ENCODE peak calls at places on chromosomes 3 and 15, in seven cellular contexts. One of them, this sample, is unnamed.

GRCh38 chr15:90860942-90861675 is 7.3 kb upstream of the FURIN start:
- DNase-seq in SK-N-SH: no peak
- DNase-seq in HepG2: peak; percentile 94
- DNase-seq in GM12878: no peak
- DNase-seq in HCT116: no peak
- DNase-seq in K562: no peak
- DNase-seq in H1: no peak
- DNase-seq in this sample: peak; percentile 46

GRCh38 chr15:38069001-38069400 is 134.6 kb downstream of the TMCO5A start:
- DNase-seq in H1: no peak
- DNase-seq in HepG2: no peak
- DNase-seq in GM12878: peak; percentile 74
- DNase-seq in K562: no peak
- DNase-seq in HCT116: no peak
- DNase-seq in SK-N-SH: peak; percentile 63
- DNase-seq in this sample: no peak

GRCh38 chr3:39457361-39457760 is 10.1 kb upstream of the MOBP start:
- DNase-seq in GM12878: no peak
- DNase-seq in HepG2: no peak
- DNase-seq in H1: no peak
- DNase-seq in SK-N-SH: no peak
- DNase-seq in K562: no peak
- DNase-seq in HCT116: no peak
- DNase-seq in this sample: no peak

GRCh38 chr15:62782100-62782791 is 260.3 kb upstream of the TPM1 start:
- DNase-seq in GM12878: no peak
- DNase-seq in HCT116: peak; percentile 56
- DNase-seq in HepG2: peak; percentile 78
- DNase-seq in SK-N-SH: peak; percentile 83
- DNase-seq in H1: no peak
- DNase-seq in K562: peak; percentile 50
- DNase-seq in this sample: peak; percentile 89

GRCh38 chr3:129605593-129606521 is 619 bp downstream of the PLXND1 start:
- DNase-seq in K562: peak; percentile 64
- DNase-seq in HepG2: no peak
- DNase-seq in HCT116: no peak
- DNase-seq in H1: no peak
- DNase-seq in GM12878: no peak
- DNase-seq in SK-N-SH: peak; percentile 78
- DNase-seq in this sample: peak; percentile 68

GRCh38 chr3:155871746-155872158 is 1.3 kb downstream of the GMPS start:
- DNase-seq in K562: no peak
- DNase-seq in HCT116: no peak
- DNase-seq in SK-N-SH: no peak
- DNase-seq in H1: no peak
- DNase-seq in HepG2: no peak
- DNase-seq in GM12878: no peak
- DNase-seq in this sample: no peak

GRCh38 chr15:67117356-67117755 is 52.0 kb downstream of the SMAD3 start:
- DNase-seq in H1: no peak
- DNase-seq in SK-N-SH: no peak
- DNase-seq in K562: no peak
- DNase-seq in HCT116: no peak
- DNase-seq in GM12878: no peak
- DNase-seq in HepG2: no peak
- DNase-seq in this sample: no peak

GRCh38 chr3:171168086-171168485 is 141.6 kb upstream of the SLC2A2 start:
- DNase-seq in GM12878: no peak
- DNase-seq in H1: no peak
- DNase-seq in HCT116: no peak
- DNase-seq in K562: no peak
- DNase-seq in HepG2: peak; percentile 76
- DNase-seq in SK-N-SH: no peak
- DNase-seq in this sample: peak; percentile 83

GRCh38 chr3:143309622-143310190 is 190.1 kb downstream of the CHST2 start:
- DNase-seq in SK-N-SH: no peak
- DNase-seq in GM12878: no peak
- DNase-seq in HepG2: no peak
- DNase-seq in HCT116: no peak
- DNase-seq in K562: no peak
- DNase-seq in H1: no peak
- DNase-seq in this sample: no peak

GRCh38 chr15:62848631-62849050 is 193.9 kb upstream of the TPM1 start:
- DNase-seq in H1: no peak
- DNase-seq in GM12878: no peak
- DNase-seq in SK-N-SH: no peak
- DNase-seq in HCT116: no peak
- DNase-seq in K562: no peak
- DNase-seq in HepG2: peak; percentile 13
- DNase-seq in this sample: no peak

GRCh38 chr3:114111060-114111790 is 54.7 kb downstream of the QTRT2 start:
- DNase-seq in SK-N-SH: no peak
- DNase-seq in H1: no peak
- DNase-seq in K562: no peak
- DNase-seq in HCT116: no peak
- DNase-seq in HepG2: no peak
- DNase-seq in GM12878: no peak
- DNase-seq in this sample: no peak

GRCh38 chr3:155497930-155498647 is 204.6 kb upstream of the STRIT1 start:
- DNase-seq in K562: peak; percentile 4
- DNase-seq in HCT116: peak; percentile 60
- DNase-seq in HepG2: peak; percentile 7
- DNase-seq in H1: no peak
- DNase-seq in GM12878: no peak
- DNase-seq in SK-N-SH: no peak
- DNase-seq in this sample: no peak

GRCh38 chr15:40098489-40099261 is 10.0 kb downstream of the BMF start:
- DNase-seq in GM12878: peak; percentile 84
- DNase-seq in H1: no peak
- DNase-seq in K562: peak; percentile 87
- DNase-seq in HCT116: no peak
- DNase-seq in HepG2: peak; percentile 97
- DNase-seq in SK-N-SH: peak; percentile 47
- DNase-seq in this sample: peak; percentile 74

GRCh38 chr3:107797586-107797985 is 274.8 kb downstream of the BBX start:
- DNase-seq in HepG2: no peak
- DNase-seq in H1: no peak
- DNase-seq in GM12878: no peak
- DNase-seq in K562: no peak
- DNase-seq in SK-N-SH: no peak
- DNase-seq in HCT116: no peak
- DNase-seq in this sample: no peak
- TF ChIP-seq JUND in HepG2: no peak
- TF ChIP-seq JUND in H1: no peak
- TF ChIP-seq JUND in GM12878: no peak
- TF ChIP-seq JUND in K562: no peak
- TF ChIP-seq JUND in SK-N-SH: no peak
- TF ChIP-seq JUND in HCT116: no peak
- TF ChIP-seq JUND in this sample: no peak

GRCh38 chr15:64503197-64503596 is 42.8 kb downstream of the ZNF609 start:
- DNase-seq in H1: no peak
- DNase-seq in HCT116: no peak
- DNase-seq in GM12878: no peak
- DNase-seq in HepG2: no peak
- DNase-seq in SK-N-SH: no peak
- DNase-seq in K562: no peak
- DNase-seq in this sample: no peak

GRCh38 chr15:64503640-64504039 is 43.3 kb downstream of the ZNF609 start:
- DNase-seq in SK-N-SH: no peak
- DNase-seq in H1: no peak
- DNase-seq in GM12878: no peak
- DNase-seq in K562: no peak
- DNase-seq in HepG2: no peak
- DNase-seq in HCT116: no peak
- DNase-seq in this sample: no peak

GRCh38 chr15:64500695-64501395 is 40.5 kb downstream of the ZNF609 start:
- DNase-seq in HCT116: no peak
- DNase-seq in HepG2: no peak
- DNase-seq in H1: no peak
- DNase-seq in SK-N-SH: peak; percentile 46
- DNase-seq in GM12878: no peak
- DNase-seq in K562: no peak
- DNase-seq in this sample: no peak

GRCh38 chr15:64502537-64502936 is 42.2 kb downstream of the ZNF609 start:
- DNase-seq in HCT116: no peak
- DNase-seq in K562: no peak
- DNase-seq in H1: no peak
- DNase-seq in SK-N-SH: no peak
- DNase-seq in HepG2: no peak
- DNase-seq in GM12878: no peak
- DNase-seq in this sample: no peak

GRCh38 chr15:64501396-64501716 is 41.0 kb downstream of the ZNF609 start:
- DNase-seq in HepG2: no peak
- DNase-seq in K562: no peak
- DNase-seq in GM12878: no peak
- DNase-seq in H1: no peak
- DNase-seq in SK-N-SH: no peak
- DNase-seq in HCT116: no peak
- DNase-seq in this sample: no peak
- TF ChIP-seq JUND in HepG2: no peak
- TF ChIP-seq JUND in K562: no peak
- TF ChIP-seq JUND in GM12878: no peak
- TF ChIP-seq JUND in H1: no peak
- TF ChIP-seq JUND in SK-N-SH: no peak
- TF ChIP-seq JUND in HCT116: no peak
- TF ChIP-seq JUND in this sample: no peak

DNA sequence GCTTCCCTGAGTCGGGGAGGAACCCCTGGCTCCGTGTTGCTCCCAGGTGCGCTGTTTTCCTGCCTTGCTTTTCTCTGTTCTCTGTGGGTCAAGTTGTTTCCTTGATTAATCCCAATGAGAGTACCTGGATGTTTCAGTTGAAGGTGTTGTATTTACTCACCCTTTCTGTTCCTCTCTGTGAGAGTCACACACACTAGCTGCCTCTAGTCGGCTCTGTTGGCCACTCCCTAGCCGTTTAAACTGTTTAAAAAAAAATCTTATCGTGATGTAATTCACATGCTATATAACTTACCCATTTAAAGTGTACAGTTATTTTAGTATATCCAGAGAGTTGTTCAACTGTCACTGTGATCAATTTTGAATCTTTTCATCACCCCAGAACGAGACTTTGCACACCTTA is 74.0 kb downstream of the AKAP13 start:
- DNase-seq in HepG2: no peak
- DNase-seq in HCT116: no peak
- DNase-seq in K562: no peak
- DNase-seq in H1: no peak
- DNase-seq in SK-N-SH: no peak
- DNase-seq in GM12878: no peak
- DNase-seq in this sample: no peak
- TF ChIP-seq JUND in HepG2: no peak
- TF ChIP-seq JUND in HCT116: no peak
- TF ChIP-seq JUND in K562: no peak
- TF ChIP-seq JUND in H1: no peak
- TF ChIP-seq JUND in SK-N-SH: no peak
- TF ChIP-seq JUND in GM12878: no peak
- TF ChIP-seq JUND in this sample: no peak

DNA sequence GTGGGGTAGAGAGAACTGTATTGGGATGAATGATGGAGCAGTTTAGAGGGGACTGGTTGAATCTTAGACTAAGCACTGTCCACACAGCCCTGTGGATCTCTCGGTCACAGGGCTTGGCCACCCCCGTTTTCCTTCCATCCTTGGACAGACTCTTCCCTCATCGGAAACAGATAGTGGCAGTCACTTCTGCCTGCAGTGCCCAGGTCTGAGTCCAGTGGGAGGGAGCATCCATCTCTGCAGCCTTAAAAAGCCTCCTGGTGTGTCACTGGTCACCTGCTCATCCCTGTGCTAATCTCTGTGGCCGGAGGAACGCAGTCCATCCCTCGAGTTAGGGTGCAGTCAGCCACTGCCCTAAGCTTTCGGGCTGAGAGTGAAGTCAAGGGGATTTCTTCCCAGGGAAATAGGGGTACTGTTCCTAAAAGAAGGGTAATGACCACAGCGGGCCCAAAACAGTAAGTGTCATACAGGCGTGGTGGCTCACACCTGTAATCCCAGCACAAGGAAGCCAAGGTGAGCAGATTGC is 32.0 kb downstream of the PLA2G4D start:
- DNase-seq in HCT116: no peak
- DNase-seq in HepG2: no peak
- DNase-seq in H1: no peak
- DNase-seq in SK-N-SH: no peak
- DNase-seq in K562: no peak
- DNase-seq in GM12878: no peak
- DNase-seq in this sample: no peak
- TF ChIP-seq JUND in HCT116: no peak
- TF ChIP-seq JUND in HepG2: no peak
- TF ChIP-seq JUND in H1: no peak
- TF ChIP-seq JUND in SK-N-SH: no peak
- TF ChIP-seq JUND in K562: no peak
- TF ChIP-seq JUND in GM12878: no peak
- TF ChIP-seq JUND in this sample: no peak

DNA sequence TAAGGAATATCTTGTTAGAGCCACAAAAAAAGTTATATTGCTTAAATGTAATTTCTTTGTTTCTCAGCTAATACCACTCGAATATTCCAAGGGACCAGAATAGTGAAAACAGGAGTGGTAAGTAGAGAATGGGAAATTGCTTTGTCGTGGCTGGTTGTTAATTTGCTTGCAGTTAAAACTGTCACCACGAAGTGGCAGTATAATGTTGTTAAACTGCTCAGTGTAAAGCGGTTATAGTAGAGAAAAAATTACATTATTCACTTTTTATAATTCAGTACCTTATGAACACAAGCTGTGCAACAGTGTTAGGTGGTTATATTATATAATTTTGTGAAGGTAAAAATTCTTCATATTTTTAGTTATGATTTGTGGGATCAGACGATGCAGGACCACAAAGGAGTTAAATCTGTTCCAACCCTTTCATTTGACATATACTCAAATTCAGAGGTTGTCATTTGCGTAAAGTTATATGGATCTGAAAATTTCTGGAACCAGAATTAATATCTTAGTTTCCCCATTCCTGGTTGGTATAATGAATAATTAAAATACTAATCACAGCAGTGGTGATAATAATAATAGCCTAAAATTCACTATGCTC is 171.8 kb downstream of the FEZF2 start:
- DNase-seq in GM12878: no peak
- DNase-seq in HCT116: peak; percentile 16
- DNase-seq in SK-N-SH: peak; percentile 65
- DNase-seq in HepG2: peak; percentile 15
- DNase-seq in K562: peak; percentile 33
- DNase-seq in H1: no peak
- DNase-seq in this sample: peak; percentile 16
- TF ChIP-seq JUND in GM12878: no peak
- TF ChIP-seq JUND in HCT116: no peak
- TF ChIP-seq JUND in SK-N-SH: no peak
- TF ChIP-seq JUND in HepG2: no peak
- TF ChIP-seq JUND in K562: no peak
- TF ChIP-seq JUND in H1: no peak
- TF ChIP-seq JUND in this sample: no peak

DNA sequence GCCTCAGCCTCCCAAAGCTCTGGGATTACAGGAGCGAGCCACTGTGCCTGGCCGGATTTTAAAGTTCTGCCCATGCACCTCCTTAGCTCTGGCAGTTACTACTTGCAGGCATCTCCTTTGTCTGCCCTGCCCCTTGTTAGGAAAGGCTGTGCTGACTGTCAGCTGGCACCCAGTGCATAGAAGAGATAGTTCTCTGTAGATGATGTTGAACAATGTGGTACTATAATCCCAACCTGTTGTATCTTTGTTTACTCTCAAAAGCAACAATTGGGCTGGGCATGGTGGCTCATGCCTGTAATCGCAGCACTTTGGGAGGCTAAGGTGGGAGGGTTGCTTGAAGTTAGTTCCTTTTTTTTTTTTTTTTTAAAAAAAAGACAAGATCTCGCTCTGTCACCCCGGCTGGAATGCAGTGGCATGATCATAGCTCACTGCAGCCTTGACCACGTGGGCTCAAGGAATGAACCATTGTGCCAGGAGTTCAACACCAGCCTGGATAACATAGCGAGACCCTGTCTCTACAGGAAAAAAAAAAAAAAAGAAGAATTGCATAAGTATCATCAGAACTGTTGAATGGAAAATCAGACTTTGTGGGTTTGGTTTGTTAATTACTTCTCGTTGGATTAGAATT is 30.6 kb downstream of the FLNB start:
- DNase-seq in HepG2: no peak
- DNase-seq in K562: peak; percentile 32
- DNase-seq in SK-N-SH: no peak
- DNase-seq in HCT116: no peak
- DNase-seq in GM12878: no peak
- DNase-seq in H1: no peak
- DNase-seq in this sample: no peak
- TF ChIP-seq JUND in HepG2: no peak
- TF ChIP-seq JUND in K562: no peak
- TF ChIP-seq JUND in SK-N-SH: no peak
- TF ChIP-seq JUND in HCT116: no peak
- TF ChIP-seq JUND in GM12878: no peak
- TF ChIP-seq JUND in H1: no peak
- TF ChIP-seq JUND in this sample: no peak

This sample was measured in T47D.